ENCODE peak calls at places on chromosomes 12 and 14, in four cellular contexts. B, V, U and H are unnamed samples.

GRCh38 chr12:6369916-6370575 is 5.3 kb downstream of the SCNN1A start:
- DNase-seq in B (no peak), U (no peak), V (no peak), H (no peak)

GRCh38 chr14:98634043-98634820 is 637.8 kb downstream of the BCL11B start:
- DNase-seq in U (no peak), B (no peak), V (no peak), H (no peak)

GRCh38 chr12:26530461-26530860 is 302.5 kb downstream of the ITPR2 start:
- DNase-seq in B (no peak), V (no peak), U (no peak), H (no peak)

GRCh38 chr14:83342590-83342989 is 1808.9 kb upstream of the SEL1L start:
- DNase-seq in V (no peak), U (no peak), B (no peak), H (no peak)

GRCh38 chr14:29716150-29716549 is 211.5 kb downstream of the PRKD1 start:
- DNase-seq in B (no peak), V (no peak), U (no peak), H (no peak)

GRCh38 chr14:20412422-20412821 is 879 bp downstream of the TEP1 start:
- DNase-seq in U (peak; percentile 39), B (no peak), V (no peak), H (no peak)

GRCh38 chr14:70638416-70638815 is 3.3 kb upstream of the TTC9 start:
- DNase-seq in U (no peak), B (no peak), V (no peak), H (no peak)

GRCh38 chr14:106844608-106845285 is 1318.4 kb downstream of the TMEM121 start:
- DNase-seq in U (no peak), B (peak; percentile 53), V (peak; percentile 44), H (peak; percentile 58)

GRCh38 chr12:12376636-12377448 is 20.0 kb downstream of the BORCS5 start:
- DNase-seq in V (peak; percentile 81), B (peak; percentile 75), U (peak; percentile 55), H (peak; percentile 66)

GRCh38 chr14:36485773-36486172 is 34.3 kb downstream of the NKX2-1 start:
- DNase-seq in V (no peak), U (no peak), B (no peak), H (no peak)

GRCh38 chr12:124475295-124476010 is 92.0 kb downstream of the NCOR2 start:
- DNase-seq in B (no peak), U (no peak), V (no peak), H (no peak)

GRCh38 chr12:113325938-113326337 is 9.0 kb downstream of the SLC8B1 start:
- DNase-seq in V (no peak), U (no peak), B (no peak), H (no peak)

GRCh38 chr14:100677152-100677924 is 49.4 kb upstream of the DLK1 start:
- DNase-seq in V (peak; percentile 80), B (no peak), U (no peak), H (peak; percentile 82)

GRCh38 chr14:36279306-36280244 is 40.9 kb downstream of the MBIP start:
- DNase-seq in B (no peak), U (no peak), V (no peak), H (no peak)

GRCh38 chr14:20454359-20454644 is 310 bp downstream of the OSGEP start:
- DNase-seq in B (peak; percentile 77), V (no peak), U (no peak), H (no peak)

GRCh38 chr14:90287791-90288190 is 31.4 kb downstream of the PSMC1 start:
- DNase-seq in U (no peak), V (no peak), B (no peak), H (no peak)

GRCh38 chr12:47808049-47808448 is 11.7 kb downstream of the HDAC7 start:
- DNase-seq in B (no peak), U (peak; percentile 43), V (no peak), H (peak; percentile 73)

GRCh38 chr14:20468773-20469241 is 399 bp upstream of the PNP start:
- DNase-seq in B (peak; percentile 37), U (no peak), V (no peak), H (no peak)

GRCh38 chr14:24677956-24678355 is 44.0 kb upstream of the GZMB start:
- DNase-seq in U (no peak), B (no peak), V (no peak), H (no peak)

GRCh38 chr12:52372216-52373154 is 5.2 kb upstream of the KRT85 start:
- DNase-seq in U (no peak), B (peak; percentile 95), V (peak; percentile 53), H (peak; percentile 87)
- TF ChIP-seq PBX3 in U (no peak), B (no peak), V (no peak), H (no peak)

DNA sequence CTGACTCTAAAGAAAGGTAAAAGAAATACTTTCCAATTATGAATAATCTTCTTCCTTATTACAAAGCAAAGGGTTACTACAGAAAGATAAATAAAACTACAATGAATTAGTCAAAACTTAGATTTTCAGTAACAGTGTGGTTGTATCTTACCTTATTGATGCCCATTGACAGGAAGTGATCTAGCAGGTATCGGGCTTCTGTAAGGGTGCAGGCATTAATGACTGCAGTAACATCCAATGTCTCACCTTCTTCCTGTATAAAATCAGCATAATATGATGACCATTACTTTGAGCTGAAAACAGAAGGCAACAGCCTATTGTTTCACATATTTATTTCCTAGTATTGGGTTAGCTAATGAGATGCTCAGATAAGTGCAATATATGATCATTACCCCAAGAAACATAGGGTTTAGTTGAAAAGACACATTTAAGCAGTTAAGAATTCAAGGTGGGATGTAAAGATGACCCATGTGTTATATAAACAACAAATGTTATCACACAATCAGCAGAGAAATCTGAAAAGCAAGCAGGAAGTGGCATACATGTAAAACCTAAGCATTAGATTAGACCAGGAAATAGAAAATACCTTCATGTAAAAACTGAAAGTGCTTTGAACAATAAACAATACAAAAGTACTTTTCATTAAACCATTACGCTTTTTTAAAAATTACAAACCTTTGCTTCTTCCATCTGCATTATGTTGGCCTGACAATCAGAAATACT is 111.2 kb downstream of the KIF21A start:
- DNase-seq in V (no peak), B (no peak), U (no peak), H (no peak)
- TF ChIP-seq CHD2 in V (no peak), B (no peak), U (no peak), H (no peak)

DNA sequence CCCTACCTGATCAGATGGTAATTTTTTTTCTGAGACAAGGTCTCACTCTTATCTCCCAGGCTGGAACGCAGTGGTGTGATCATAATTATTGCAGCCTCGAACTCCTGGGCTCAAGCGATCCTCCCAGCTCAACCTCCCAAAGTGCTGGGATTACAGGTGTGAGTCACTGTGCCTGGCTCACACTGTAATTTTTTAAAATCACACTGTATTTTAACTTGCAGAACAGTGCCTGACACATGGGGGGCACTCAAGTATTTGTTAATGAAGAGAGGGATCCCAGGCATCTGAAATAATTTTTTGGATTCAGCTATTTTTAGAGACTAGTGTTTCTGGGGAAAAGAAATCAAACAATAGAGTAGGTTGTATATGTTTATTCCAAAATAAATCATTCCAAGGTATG is 21.7 kb downstream of the LIMA1 start:
- DNase-seq in U (no peak), V (no peak), B (no peak), H (no peak)
- TF ChIP-seq PBX3 in U (no peak), V (no peak), B (no peak), H (no peak)

GRCh38 chr14:32805979-32806378 is 132.7 kb upstream of the NPAS3 start:
- DNase-seq in V (no peak), U (no peak), B (no peak), H (no peak)

GRCh38 chr14:32808574-32809098 is 130.0 kb upstream of the NPAS3 start:
- DNase-seq in U (no peak), V (no peak), B (no peak), H (no peak)

GRCh38 chr14:32813401-32813800 is 125.3 kb upstream of the NPAS3 start:
- DNase-seq in V (no peak), U (no peak), B (no peak), H (no peak)

GRCh38 chr14:32814721-32815120 is 124.0 kb upstream of the NPAS3 start:
- DNase-seq in U (no peak), V (no peak), B (no peak), H (no peak)

GRCh38 chr14:32809255-32809654 is 129.4 kb upstream of the NPAS3 start:
- DNase-seq in B (no peak), U (no peak), V (no peak), H (no peak)
- TF ChIP-seq CHD2 in B (no peak), U (no peak), V (no peak), H (no peak)

GRCh38 chr12:67456281-67456918 is 187.2 kb downstream of the CAND1 start:
- DNase-seq in B (no peak), U (no peak), V (no peak), H (peak; percentile 18)
- TF ChIP-seq PBX3 in B (no peak), U (no peak), V (no peak), H (peak; percentile 65)

GRCh38 chr12:121537814-121538698 is 42.8 kb downstream of the KDM2B start:
- DNase-seq in U (no peak), V (no peak), B (no peak), H (peak; percentile 79)
- TF ChIP-seq CHD2 in U (no peak), V (no peak), B (no peak), H (no peak)

GRCh38 chr12:77202457-77203060 is 137.2 kb upstream of the E2F7 start:
- DNase-seq in U (no peak), V (no peak), B (no peak), H (no peak)

GRCh38 chr12:77204055-77204454 is 138.7 kb upstream of the E2F7 start:
- DNase-seq in U (no peak), B (no peak), V (no peak), H (no peak)
- TF ChIP-seq PBX3 in U (no peak), B (no peak), V (no peak), H (no peak)

GRCh38 chr12:45415393-45415817 is 199.5 kb downstream of the ANO6 start:
- DNase-seq in B (peak; percentile 78), V (peak; percentile 2), U (peak; percentile 17), H (no peak)
- TF ChIP-seq CHD2 in B (no peak), V (no peak), U (no peak), H (no peak)

GRCh38 chr14:65703996-65704395 is 291.5 kb downstream of the FUT8 start:
- DNase-seq in B (no peak), V (no peak), U (no peak), H (no peak)

GRCh38 chr14:65704850-65705249 is 292.3 kb downstream of the FUT8 start:
- DNase-seq in B (no peak), U (no peak), V (no peak), H (no peak)

GRCh38 chr14:65704412-65704811 is 291.9 kb downstream of the FUT8 start:
- DNase-seq in U (no peak), V (no peak), B (no peak), H (no peak)

DNA sequence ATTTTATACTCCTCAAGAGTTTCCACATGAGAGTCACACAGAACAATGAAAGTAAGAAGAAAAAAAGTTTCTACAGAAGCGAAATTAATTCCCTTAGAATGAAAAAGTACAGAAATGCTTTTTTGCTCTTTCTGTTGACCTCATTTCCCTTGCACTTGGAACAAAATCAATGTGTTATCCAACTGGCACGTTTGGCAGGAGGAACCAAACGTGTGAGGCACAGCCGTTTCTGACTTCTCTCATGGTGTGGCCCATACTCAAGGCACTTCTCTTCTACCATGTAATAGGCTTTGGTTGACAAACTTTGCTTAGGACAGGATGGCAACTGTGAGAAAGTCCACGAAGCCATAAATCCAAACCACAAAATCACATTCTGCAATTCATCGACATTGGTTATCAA is 297.0 kb downstream of the FUT8 start:
- DNase-seq in U (no peak), V (no peak), B (no peak), H (no peak)
- TF ChIP-seq PBX3 in U (no peak), V (no peak), B (no peak), H (no peak)